ENCODE peak calls at places on chromosomes 2 and 18, in five cellular contexts. One of them, this sample, is unnamed.

GRCh38 chr2:46974659-46975058 is 59.1 kb upstream of the MCFD2 start:
- DNase-seq in HS-5: no peak
- DNase-seq in activated T-cell treated with anti-CD3 and anti-CD28 coated beads, Interleukin-2, amount 50 U/mL, for 24 hours: no peak
- DNase-seq in NCI-H1092: no peak
- DNase-seq in left ventricle myocardium inferior: no peak
- DNase-seq in this sample: no peak

GRCh38 chr2:3575534-3576324 is 669 bp downstream of the RPS7 start:
- DNase-seq in HS-5: no peak
- DNase-seq in activated T-cell treated with anti-CD3 and anti-CD28 coated beads, Interleukin-2, amount 50 U/mL, for 24 hours: no peak
- DNase-seq in NCI-H1092: no peak
- DNase-seq in left ventricle myocardium inferior: no peak
- DNase-seq in this sample: peak

GRCh38 chr2:15748736-15749323 is 157.2 kb downstream of the DDX1 start:
- DNase-seq in HS-5: no peak
- DNase-seq in activated T-cell treated with anti-CD3 and anti-CD28 coated beads, Interleukin-2, amount 50 U/mL, for 24 hours: no peak
- DNase-seq in NCI-H1092: no peak
- DNase-seq in left ventricle myocardium inferior: no peak
- DNase-seq in this sample: peak

GRCh38 chr2:128375454-128375853 is 56.8 kb upstream of the HS6ST1 start:
- DNase-seq in HS-5: no peak
- DNase-seq in activated T-cell treated with anti-CD3 and anti-CD28 coated beads, Interleukin-2, amount 50 U/mL, for 24 hours: no peak
- DNase-seq in NCI-H1092: no peak
- DNase-seq in left ventricle myocardium inferior: no peak
- DNase-seq in this sample: no peak

GRCh38 chr18:48408727-48409590 is at the start of gene ZBTB7C:
- DNase-seq in HS-5: no peak
- DNase-seq in activated T-cell treated with anti-CD3 and anti-CD28 coated beads, Interleukin-2, amount 50 U/mL, for 24 hours: peak
- DNase-seq in NCI-H1092: peak
- DNase-seq in left ventricle myocardium inferior: peak
- DNase-seq in this sample: peak

GRCh38 chr18:42182728-42183700 is 228.0 kb downstream of the PIK3C3 start:
- DNase-seq in HS-5: no peak
- DNase-seq in activated T-cell treated with anti-CD3 and anti-CD28 coated beads, Interleukin-2, amount 50 U/mL, for 24 hours: no peak
- DNase-seq in NCI-H1092: no peak
- DNase-seq in left ventricle myocardium inferior: no peak
- DNase-seq in this sample: no peak

GRCh38 chr2:30866974-30867373 is 59.7 kb upstream of the CAPN13 start:
- DNase-seq in HS-5: no peak
- DNase-seq in activated T-cell treated with anti-CD3 and anti-CD28 coated beads, Interleukin-2, amount 50 U/mL, for 24 hours: no peak
- DNase-seq in NCI-H1092: no peak
- DNase-seq in left ventricle myocardium inferior: no peak
- DNase-seq in this sample: no peak

GRCh38 chr18:2981212-2981728 is 31.7 kb downstream of the LPIN2 start:
- DNase-seq in HS-5: peak
- DNase-seq in activated T-cell treated with anti-CD3 and anti-CD28 coated beads, Interleukin-2, amount 50 U/mL, for 24 hours: no peak
- DNase-seq in NCI-H1092: no peak
- DNase-seq in left ventricle myocardium inferior: no peak
- DNase-seq in this sample: peak

GRCh38 chr18:78630356-78630755 is 349.3 kb upstream of the SALL3 start:
- DNase-seq in HS-5: no peak
- DNase-seq in activated T-cell treated with anti-CD3 and anti-CD28 coated beads, Interleukin-2, amount 50 U/mL, for 24 hours: no peak
- DNase-seq in NCI-H1092: no peak
- DNase-seq in left ventricle myocardium inferior: no peak
- DNase-seq in this sample: no peak

GRCh38 chr2:127634066-127634617 is 11.8 kb upstream of the GPR17 start:
- DNase-seq in HS-5: no peak
- DNase-seq in activated T-cell treated with anti-CD3 and anti-CD28 coated beads, Interleukin-2, amount 50 U/mL, for 24 hours: no peak
- DNase-seq in NCI-H1092: no peak
- DNase-seq in left ventricle myocardium inferior: no peak
- DNase-seq in this sample: peak

GRCh38 chr18:74288730-74289129 is 3.0 kb downstream of the CYB5A start:
- DNase-seq in HS-5: no peak
- DNase-seq in activated T-cell treated with anti-CD3 and anti-CD28 coated beads, Interleukin-2, amount 50 U/mL, for 24 hours: no peak
- DNase-seq in NCI-H1092: no peak
- DNase-seq in left ventricle myocardium inferior: no peak
- DNase-seq in this sample: no peak

GRCh38 chr18:44423826-44424225 is 256.9 kb upstream of the SETBP1 start:
- DNase-seq in HS-5: no peak
- DNase-seq in activated T-cell treated with anti-CD3 and anti-CD28 coated beads, Interleukin-2, amount 50 U/mL, for 24 hours: no peak
- DNase-seq in NCI-H1092: peak
- DNase-seq in left ventricle myocardium inferior: no peak
- DNase-seq in this sample: peak

GRCh38 chr2:241857041-241857541 is 1.6 kb downstream of the PDCD1 start:
- DNase-seq in HS-5: no peak
- DNase-seq in activated T-cell treated with anti-CD3 and anti-CD28 coated beads, Interleukin-2, amount 50 U/mL, for 24 hours: no peak
- DNase-seq in NCI-H1092: no peak
- DNase-seq in left ventricle myocardium inferior: peak
- DNase-seq in this sample: no peak

GRCh38 chr2:45028276-45028675 is 19.0 kb upstream of the SIX2 start:
- DNase-seq in HS-5: no peak
- DNase-seq in activated T-cell treated with anti-CD3 and anti-CD28 coated beads, Interleukin-2, amount 50 U/mL, for 24 hours: no peak
- DNase-seq in NCI-H1092: no peak
- DNase-seq in left ventricle myocardium inferior: no peak
- DNase-seq in this sample: no peak

This sample was measured in DMS53.